ENCODE peak calls at places on chromosome 22, in eight cellular contexts. C, F, W, H, B, U, P and X are unnamed samples. For H3K36me3 and H3K27me3, the result is how much of the 10 kb centered on the place peaks cover.

GRCh38 chr22:27845603-27846100 is 44.1 kb upstream of the MN1 start:
- DNase-seq in C (no peak), F (no peak), W (no peak), H (no peak), B (no peak), U (no peak), P (no peak), X (no peak)

GRCh38 chr22:19619144-19620009 is 94.9 kb upstream of the SEPTIN5 start:
- DNase-seq in C (no peak), F (no peak), W (no peak), H (no peak), B (no peak), U (peak), P (peak), X (no peak)

GRCh38 chr22:32979606-32980005 is 78.6 kb downstream of the SYN3 start:
- DNase-seq in C (no peak), F (no peak), W (no peak), H (no peak), B (no peak), U (no peak), P (no peak), X (no peak)

GRCh38 chr22:39624501-39624821 is 53.9 kb downstream of the CACNA1I start:
- DNase-seq in C (no peak), F (no peak), W (no peak), H (peak), B (no peak), U (no peak), P (peak), X (no peak)

GRCh38 chr22:50641696-50642607 is 14.0 kb upstream of the ARSA start:
- DNase-seq in C (no peak), F (no peak), W (no peak), H (peak), B (no peak), U (no peak), P (no peak), X (no peak)

GRCh38 chr22:49880281-49880680 is 26.6 kb downstream of the ZBED4 start:
- DNase-seq in C (no peak), F (no peak), W (no peak), H (no peak), B (no peak), U (no peak), P (no peak), X (no peak)

GRCh38 chr22:26585104-26585790 is 4.7 kb downstream of the TPST2 start:
- DNase-seq in C (peak), F (no peak), W (peak), H (peak), B (no peak), U (no peak), P (no peak), X (peak)

GRCh38 chr22:46370584-46371373 is 35.3 kb downstream of the TRMU start:
- DNase-seq in C (no peak), F (peak), W (no peak), H (no peak), B (no peak), U (peak), P (no peak), X (no peak)

GRCh38 chr22:49023879-49024774 is 803.5 kb downstream of the BRD1 start:
- DNase-seq in C (no peak), F (no peak), W (no peak), H (no peak), B (no peak), U (no peak), P (no peak), X (peak)

GRCh38 chr22:20523118-20523983 is 15.9 kb downstream of the MED15 start:
- DNase-seq in C (no peak), F (peak), W (no peak), H (peak), B (no peak), U (no peak), P (no peak), X (no peak)

DNA sequence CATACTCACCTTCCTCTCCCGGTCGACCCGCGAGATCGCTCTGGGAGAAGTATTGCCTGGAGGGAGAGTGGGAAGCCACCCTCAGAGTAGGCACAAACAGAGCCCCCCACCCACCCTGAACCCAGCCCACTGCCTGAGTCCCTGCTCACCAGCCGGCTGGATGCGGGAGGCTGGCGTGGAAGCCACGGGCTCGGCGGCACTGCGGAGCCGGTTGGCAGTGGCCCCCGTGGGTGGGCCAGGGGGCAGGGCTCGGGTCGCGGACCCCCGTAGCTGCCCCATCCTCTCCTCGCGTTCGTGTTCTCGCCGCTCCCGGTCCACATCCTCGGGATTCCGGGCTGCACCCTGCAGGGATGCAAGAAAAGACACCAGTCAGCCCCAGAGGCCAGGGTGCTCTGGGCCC is 21.4 kb upstream of the TMEM184B start:
- DNase-seq in C (no peak), F (no peak), W (no peak), H (no peak), B (no peak), U (no peak), P (no peak), X (no peak)
- H3K36me3 ChIP-seq in C (under half), F (under half), W (half or more), H (under half), B (under half), U (under half), P (half or more), X (under half)

DNA sequence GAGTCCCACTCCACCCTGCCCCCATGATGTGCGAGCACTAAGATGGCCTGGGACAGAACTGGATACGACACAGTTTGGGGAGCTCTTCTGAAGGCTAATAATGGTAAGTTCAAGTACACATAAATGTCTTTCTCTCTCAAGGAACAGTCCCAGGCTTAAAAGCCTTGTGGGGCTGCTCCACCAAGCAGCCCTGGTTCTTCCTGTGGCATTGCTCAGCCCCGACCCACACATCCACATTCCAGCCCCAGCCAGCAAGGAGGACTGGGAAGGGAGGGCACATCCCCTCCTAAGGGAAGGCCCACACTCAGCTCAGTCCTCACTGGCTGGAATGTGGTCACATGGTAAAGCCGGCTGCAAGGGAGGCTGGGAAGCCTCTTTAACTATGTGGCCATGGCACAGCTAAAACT is 13.3 kb upstream of the MB start:
- DNase-seq in C (peak), F (no peak), W (no peak), H (peak), B (no peak), U (no peak), P (no peak), X (peak)
- H3K27ac ChIP-seq in C (peak), F (no peak), W (no peak), H (peak), B (no peak), U (no peak), P (no peak), X (no peak)

GRCh38 chr22:23281406-23282088 is 101.2 kb downstream of the BCR start:
- DNase-seq in C (peak), F (peak), W (peak), H (peak), B (peak), U (peak), P (peak), X (peak)
- H3K27me3 ChIP-seq in C (under half), F (under half), W (under half), H (under half), B (under half), U (under half), P (under half), X (under half)

GRCh38 chr22:41528132-41528766 is 16.0 kb downstream of the POLR3H start:
- DNase-seq in C (no peak), F (no peak), W (no peak), H (no peak), B (no peak), U (no peak), P (no peak), X (no peak)
- H3K36me3 ChIP-seq in C (under half), F (under half), W (half or more), H (under half), B (under half), U (under half), P (half or more), X (under half)

GRCh38 chr22:35735622-35736021 is 17.9 kb downstream of the APOL5 start:
- DNase-seq in C (no peak), F (no peak), W (no peak), H (no peak), B (no peak), U (no peak), P (no peak), X (no peak)
- H3K27ac ChIP-seq in C (no peak), F (no peak), W (no peak), H (no peak), B (no peak), U (no peak), P (no peak), X (no peak)